ENCODE peak calls at places on chromosomes 5 and 9, in ten cellular contexts. One of them, this sample, is unnamed.

GRCh38 chr5:5139358-5140050 is 626 bp upstream of the ADAMTS16 start:
- DNase-seq in WTC11: no peak
- DNase-seq in PC-3: no peak
- DNase-seq in sigmoid colon: no peak
- DNase-seq in choroid plexus epithelial cell: no peak
- DNase-seq in nephron progenitor cell: no peak
- DNase-seq in Calu3: no peak
- DNase-seq in endothelial cell: peak; percentile 43
- DNase-seq in CD8-positive, alpha-beta T cell: no peak
- DNase-seq in keratinocyte: no peak
- DNase-seq in this sample: no peak

GRCh38 chr9:19104528-19105282 is 2.0 kb upstream of the HAUS6 start:
- DNase-seq in nephron progenitor cell: no peak
- DNase-seq in PC-3: no peak
- DNase-seq in Calu3: no peak
- DNase-seq in choroid plexus epithelial cell: no peak
- DNase-seq in keratinocyte: no peak
- DNase-seq in WTC11: no peak
- DNase-seq in endothelial cell: no peak
- DNase-seq in CD8-positive, alpha-beta T cell: no peak
- DNase-seq in sigmoid colon: no peak
- DNase-seq in this sample: no peak

GRCh38 chr9:95793924-95794828 is 81.3 kb upstream of the ERCC6L2 start:
- DNase-seq in endothelial cell: no peak
- DNase-seq in sigmoid colon: no peak
- DNase-seq in Calu3: no peak
- DNase-seq in nephron progenitor cell: no peak
- DNase-seq in CD8-positive, alpha-beta T cell: no peak
- DNase-seq in choroid plexus epithelial cell: peak; percentile 96
- DNase-seq in keratinocyte: no peak
- DNase-seq in WTC11: no peak
- DNase-seq in PC-3: peak; percentile 81
- DNase-seq in this sample: no peak

GRCh38 chr5:103706939-103707682 is 144.5 kb upstream of the NUDT12 start:
- DNase-seq in nephron progenitor cell: no peak
- DNase-seq in WTC11: no peak
- DNase-seq in PC-3: no peak
- DNase-seq in keratinocyte: no peak
- DNase-seq in sigmoid colon: no peak
- DNase-seq in CD8-positive, alpha-beta T cell: no peak
- DNase-seq in Calu3: no peak
- DNase-seq in choroid plexus epithelial cell: no peak
- DNase-seq in endothelial cell: no peak
- DNase-seq in this sample: no peak

GRCh38 chr5:163459465-163459887 is 426 bp downstream of the NUDCD2 start:
- DNase-seq in sigmoid colon: no peak
- DNase-seq in Calu3: no peak
- DNase-seq in PC-3: no peak
- DNase-seq in endothelial cell: no peak
- DNase-seq in nephron progenitor cell: no peak
- DNase-seq in CD8-positive, alpha-beta T cell: no peak
- DNase-seq in WTC11: no peak
- DNase-seq in choroid plexus epithelial cell: peak; percentile 51
- DNase-seq in keratinocyte: no peak
- DNase-seq in this sample: no peak

GRCh38 chr5:63774939-63775338 is 187.3 kb downstream of the HTR1A start:
- DNase-seq in WTC11: no peak
- DNase-seq in sigmoid colon: no peak
- DNase-seq in PC-3: no peak
- DNase-seq in endothelial cell: no peak
- DNase-seq in choroid plexus epithelial cell: no peak
- DNase-seq in Calu3: no peak
- DNase-seq in nephron progenitor cell: no peak
- DNase-seq in CD8-positive, alpha-beta T cell: no peak
- DNase-seq in keratinocyte: no peak
- DNase-seq in this sample: no peak

GRCh38 chr5:133926960-133927615 is 41.3 kb downstream of the C5orf15 start:
- DNase-seq in Calu3: peak; percentile 46
- DNase-seq in CD8-positive, alpha-beta T cell: no peak
- DNase-seq in WTC11: no peak
- DNase-seq in sigmoid colon: no peak
- DNase-seq in endothelial cell: no peak
- DNase-seq in nephron progenitor cell: no peak
- DNase-seq in PC-3: peak; percentile 4
- DNase-seq in choroid plexus epithelial cell: no peak
- DNase-seq in keratinocyte: no peak
- DNase-seq in this sample: no peak

GRCh38 chr9:7976167-7976755 is 176.7 kb upstream of the DMAC1 start:
- DNase-seq in choroid plexus epithelial cell: no peak
- DNase-seq in keratinocyte: no peak
- DNase-seq in sigmoid colon: no peak
- DNase-seq in Calu3: no peak
- DNase-seq in endothelial cell: no peak
- DNase-seq in WTC11: no peak
- DNase-seq in nephron progenitor cell: no peak
- DNase-seq in CD8-positive, alpha-beta T cell: peak; percentile 69
- DNase-seq in PC-3: no peak
- DNase-seq in this sample: no peak

GRCh38 chr9:131180454-131180853 is 55.1 kb downstream of the NUP214 start:
- DNase-seq in keratinocyte: no peak
- DNase-seq in Calu3: no peak
- DNase-seq in WTC11: no peak
- DNase-seq in CD8-positive, alpha-beta T cell: no peak
- DNase-seq in endothelial cell: no peak
- DNase-seq in choroid plexus epithelial cell: peak; percentile 96
- DNase-seq in nephron progenitor cell: no peak
- DNase-seq in PC-3: no peak
- DNase-seq in sigmoid colon: no peak
- DNase-seq in this sample: no peak

GRCh38 chr9:4855861-4856260 is 63.1 kb downstream of the RCL1 start:
- DNase-seq in keratinocyte: no peak
- DNase-seq in choroid plexus epithelial cell: peak; percentile 62
- DNase-seq in endothelial cell: no peak
- DNase-seq in WTC11: no peak
- DNase-seq in sigmoid colon: peak; percentile 73
- DNase-seq in nephron progenitor cell: no peak
- DNase-seq in CD8-positive, alpha-beta T cell: no peak
- DNase-seq in PC-3: no peak
- DNase-seq in Calu3: no peak
- DNase-seq in this sample: no peak

GRCh38 chr9:70832487-70832886 is 288.9 kb downstream of the TRPM3 start:
- DNase-seq in Calu3: no peak
- DNase-seq in keratinocyte: no peak
- DNase-seq in endothelial cell: no peak
- DNase-seq in nephron progenitor cell: no peak
- DNase-seq in PC-3: no peak
- DNase-seq in CD8-positive, alpha-beta T cell: no peak
- DNase-seq in choroid plexus epithelial cell: no peak
- DNase-seq in WTC11: no peak
- DNase-seq in sigmoid colon: no peak
- DNase-seq in this sample: no peak

GRCh38 chr9:133362359-133363044 is 6.2 kb downstream of the SURF2 start:
- DNase-seq in WTC11: no peak
- DNase-seq in nephron progenitor cell: no peak
- DNase-seq in CD8-positive, alpha-beta T cell: no peak
- DNase-seq in PC-3: no peak
- DNase-seq in choroid plexus epithelial cell: peak; percentile 50
- DNase-seq in Calu3: no peak
- DNase-seq in endothelial cell: no peak
- DNase-seq in keratinocyte: no peak
- DNase-seq in sigmoid colon: no peak
- DNase-seq in this sample: no peak

GRCh38 chr9:101639785-101640437 is 45.1 kb upstream of the PPP3R2 start:
- DNase-seq in nephron progenitor cell: no peak
- DNase-seq in CD8-positive, alpha-beta T cell: no peak
- DNase-seq in WTC11: no peak
- DNase-seq in Calu3: no peak
- DNase-seq in PC-3: no peak
- DNase-seq in sigmoid colon: no peak
- DNase-seq in choroid plexus epithelial cell: peak; percentile 41
- DNase-seq in keratinocyte: no peak
- DNase-seq in endothelial cell: no peak
- DNase-seq in this sample: no peak

GRCh38 chr9:2132484-2133082 is 117.4 kb downstream of the SMARCA2 start:
- DNase-seq in Calu3: no peak
- DNase-seq in PC-3: peak; percentile 51
- DNase-seq in keratinocyte: no peak
- DNase-seq in nephron progenitor cell: no peak
- DNase-seq in choroid plexus epithelial cell: peak; percentile 72
- DNase-seq in WTC11: no peak
- DNase-seq in endothelial cell: no peak
- DNase-seq in sigmoid colon: no peak
- DNase-seq in CD8-positive, alpha-beta T cell: no peak
- DNase-seq in this sample: no peak

GRCh38 chr5:960551-960950 is 48.1 kb upstream of the NKD2 start:
- DNase-seq in sigmoid colon: no peak
- DNase-seq in CD8-positive, alpha-beta T cell: no peak
- DNase-seq in endothelial cell: no peak
- DNase-seq in choroid plexus epithelial cell: no peak
- DNase-seq in nephron progenitor cell: no peak
- DNase-seq in WTC11: no peak
- DNase-seq in Calu3: no peak
- DNase-seq in PC-3: no peak
- DNase-seq in keratinocyte: no peak
- DNase-seq in this sample: no peak

GRCh38 chr9:93308676-93309075 is 124.7 kb downstream of the WNK2 start:
- DNase-seq in nephron progenitor cell: no peak
- DNase-seq in endothelial cell: no peak
- DNase-seq in sigmoid colon: peak; percentile 55
- DNase-seq in keratinocyte: no peak
- DNase-seq in Calu3: no peak
- DNase-seq in WTC11: no peak
- DNase-seq in PC-3: no peak
- DNase-seq in choroid plexus epithelial cell: no peak
- DNase-seq in CD8-positive, alpha-beta T cell: no peak
- DNase-seq in this sample: no peak

DNA sequence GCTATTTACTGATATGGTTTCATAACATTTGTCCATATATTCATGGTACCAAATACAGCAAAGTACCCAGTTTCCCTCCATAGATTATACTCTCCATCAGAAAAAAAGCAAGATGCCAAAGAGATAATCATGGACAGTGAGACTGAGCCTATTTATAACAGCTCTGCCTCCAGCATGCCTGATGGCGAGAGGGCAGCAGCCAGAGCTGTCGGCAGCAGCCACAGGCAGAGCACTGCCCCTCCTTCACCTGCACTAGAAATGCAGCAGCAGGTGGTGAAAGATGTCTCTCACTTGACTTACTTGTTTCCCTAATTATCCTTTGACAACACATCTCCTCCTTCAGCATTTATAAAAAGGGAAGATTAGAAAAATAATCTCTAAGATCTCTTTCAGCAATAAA is 32.4 kb downstream of the CTNNAL1 start:
- DNase-seq in Calu3: no peak
- DNase-seq in CD8-positive, alpha-beta T cell: no peak
- DNase-seq in choroid plexus epithelial cell: no peak
- DNase-seq in sigmoid colon: no peak
- DNase-seq in nephron progenitor cell: no peak
- DNase-seq in keratinocyte: no peak
- DNase-seq in WTC11: no peak
- DNase-seq in endothelial cell: no peak
- DNase-seq in PC-3: no peak
- DNase-seq in this sample: no peak
- TF ChIP-seq CTCF in Calu3: no peak
- TF ChIP-seq CTCF in CD8-positive, alpha-beta T cell: no peak
- TF ChIP-seq CTCF in choroid plexus epithelial cell: no peak
- TF ChIP-seq CTCF in sigmoid colon: no peak
- TF ChIP-seq CTCF in nephron progenitor cell: no peak
- TF ChIP-seq CTCF in keratinocyte: no peak
- TF ChIP-seq CTCF in WTC11: no peak
- TF ChIP-seq CTCF in endothelial cell: no peak
- TF ChIP-seq CTCF in PC-3: no peak
- TF ChIP-seq CTCF in this sample: no peak

GRCh38 chr5:179820483-179821297 is at the start of gene SQSTM1:
- DNase-seq in Calu3: peak; percentile 91
- DNase-seq in WTC11: peak; percentile 73
- DNase-seq in choroid plexus epithelial cell: peak; percentile 85
- DNase-seq in nephron progenitor cell: peak; percentile 84
- DNase-seq in endothelial cell: peak; percentile 77
- DNase-seq in PC-3: peak; percentile 75
- DNase-seq in sigmoid colon: peak; percentile 91
- DNase-seq in keratinocyte: no peak
- DNase-seq in CD8-positive, alpha-beta T cell: peak; percentile 74
- DNase-seq in this sample: peak; percentile 86
- TF ChIP-seq CTCF in Calu3: no peak
- TF ChIP-seq CTCF in WTC11: no peak
- TF ChIP-seq CTCF in choroid plexus epithelial cell: no peak
- TF ChIP-seq CTCF in nephron progenitor cell: no peak
- TF ChIP-seq CTCF in endothelial cell: peak; percentile 40
- TF ChIP-seq CTCF in PC-3: no peak
- TF ChIP-seq CTCF in sigmoid colon: no peak
- TF ChIP-seq CTCF in keratinocyte: peak; percentile 3
- TF ChIP-seq CTCF in CD8-positive, alpha-beta T cell: no peak
- TF ChIP-seq CTCF in this sample: peak; percentile 15

DNA sequence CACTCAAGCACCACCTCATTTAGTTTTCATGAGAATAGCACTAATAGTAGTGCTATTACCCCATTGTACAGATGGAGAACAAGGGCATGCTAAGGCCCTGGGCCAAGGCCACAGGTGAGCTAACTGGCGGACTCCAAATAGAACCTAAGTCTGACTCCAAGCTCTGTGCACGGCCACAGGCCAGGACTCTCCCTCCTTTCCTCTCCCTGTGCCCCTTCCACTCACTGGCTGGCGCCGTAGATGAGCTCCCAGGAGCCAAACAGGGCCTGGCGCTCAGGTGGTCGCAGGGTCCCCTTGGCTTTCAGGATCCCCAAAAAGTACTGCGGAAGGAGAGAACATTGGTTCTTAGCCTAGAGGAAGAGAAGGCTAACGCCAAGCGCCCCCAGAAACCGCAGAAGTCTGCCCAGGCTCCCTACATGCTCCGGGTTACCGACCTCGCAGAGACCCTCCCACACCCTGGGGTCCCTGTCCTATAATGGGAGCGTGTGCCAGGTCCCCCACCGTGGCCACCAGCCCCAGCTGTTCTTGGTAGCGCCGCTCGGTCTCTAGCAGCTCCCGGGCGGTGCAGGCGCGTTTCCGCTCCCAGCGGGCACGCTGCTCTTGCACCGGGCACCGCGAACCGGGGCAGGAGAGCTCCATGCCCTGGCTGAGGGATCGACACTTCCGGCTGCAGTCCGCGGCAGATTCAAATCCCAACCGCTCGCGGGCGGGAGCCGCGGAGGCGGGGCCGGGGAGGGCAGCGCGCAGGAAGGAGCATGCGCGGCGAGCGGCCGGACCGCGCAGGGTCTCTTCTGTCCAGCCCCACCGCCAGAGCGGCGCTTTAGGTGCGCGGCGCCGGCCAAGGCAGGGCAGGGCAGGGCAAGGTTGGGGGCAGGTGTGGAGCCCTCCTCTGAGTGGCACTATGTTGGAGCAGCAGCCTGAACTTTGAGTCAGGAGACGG is at the start of gene ARHGEF39:
- DNase-seq in choroid plexus epithelial cell: peak; percentile 64
- DNase-seq in keratinocyte: no peak
- DNase-seq in CD8-positive, alpha-beta T cell: peak; percentile 56
- DNase-seq in WTC11: peak; percentile 91
- DNase-seq in Calu3: peak; percentile 84
- DNase-seq in PC-3: peak; percentile 81
- DNase-seq in nephron progenitor cell: peak; percentile 86
- DNase-seq in endothelial cell: peak; percentile 83
- DNase-seq in sigmoid colon: peak; percentile 90
- DNase-seq in this sample: peak; percentile 91
- TF ChIP-seq CTCF in choroid plexus epithelial cell: peak; percentile 26
- TF ChIP-seq CTCF in keratinocyte: no peak
- TF ChIP-seq CTCF in CD8-positive, alpha-beta T cell: no peak
- TF ChIP-seq CTCF in WTC11: no peak
- TF ChIP-seq CTCF in Calu3: no peak
- TF ChIP-seq CTCF in PC-3: peak; percentile 51
- TF ChIP-seq CTCF in nephron progenitor cell: no peak
- TF ChIP-seq CTCF in endothelial cell: no peak
- TF ChIP-seq CTCF in sigmoid colon: no peak
- TF ChIP-seq CTCF in this sample: no peak

GRCh38 chr9:17528859-17529258 is 50.0 kb upstream of the SH3GL2 start:
- DNase-seq in WTC11: no peak
- DNase-seq in keratinocyte: no peak
- DNase-seq in CD8-positive, alpha-beta T cell: no peak
- DNase-seq in sigmoid colon: no peak
- DNase-seq in choroid plexus epithelial cell: peak; percentile 35
- DNase-seq in PC-3: peak; percentile 42
- DNase-seq in endothelial cell: no peak
- DNase-seq in nephron progenitor cell: no peak
- DNase-seq in Calu3: no peak
- DNase-seq in this sample: no peak
- TF ChIP-seq CTCF in WTC11: no peak
- TF ChIP-seq CTCF in keratinocyte: no peak
- TF ChIP-seq CTCF in CD8-positive, alpha-beta T cell: no peak
- TF ChIP-seq CTCF in sigmoid colon: no peak
- TF ChIP-seq CTCF in choroid plexus epithelial cell: peak; percentile 37
- TF ChIP-seq CTCF in PC-3: peak; percentile 53
- TF ChIP-seq CTCF in endothelial cell: peak; percentile 48
- TF ChIP-seq CTCF in nephron progenitor cell: peak; percentile 47
- TF ChIP-seq CTCF in Calu3: no peak
- TF ChIP-seq CTCF in this sample: peak; percentile 37